ENCODE peak calls at places on chromosomes 7 and 10, in four cellular contexts. One of them, this sample, is unnamed.
A peak's percentile ranks its signal among the peaks of the same experiment; 100 is the strongest.

GRCh38 chr10:12540341-12540781 is 191.0 kb downstream of the CAMK1D start:
- DNase-seq in effector memory CD4-positive, alpha-beta T cell: no peak
- DNase-seq in tibial nerve: no peak
- DNase-seq in Panc1: no peak
- DNase-seq in this sample: no peak

GRCh38 chr10:79171504-79171903 is 102.7 kb downstream of the ZMIZ1 start:
- DNase-seq in effector memory CD4-positive, alpha-beta T cell: no peak
- DNase-seq in tibial nerve: no peak
- DNase-seq in Panc1: no peak
- DNase-seq in this sample: no peak

GRCh38 chr10:35574924-35575352 is 30.2 kb upstream of the GJD4 start:
- DNase-seq in effector memory CD4-positive, alpha-beta T cell: no peak
- DNase-seq in tibial nerve: no peak
- DNase-seq in Panc1: no peak
- DNase-seq in this sample: no peak

GRCh38 chr7:87395442-87396020 is 50.1 kb downstream of the CROT start:
- DNase-seq in effector memory CD4-positive, alpha-beta T cell: no peak
- DNase-seq in tibial nerve: no peak
- DNase-seq in Panc1: no peak
- DNase-seq in this sample: no peak

GRCh38 chr10:36253731-36254130 is 611.6 kb upstream of the FZD8 start:
- DNase-seq in effector memory CD4-positive, alpha-beta T cell: no peak
- DNase-seq in tibial nerve: no peak
- DNase-seq in Panc1: no peak
- DNase-seq in this sample: no peak

GRCh38 chr7:95302976-95303375 is 21.4 kb downstream of the PON1 start:
- DNase-seq in effector memory CD4-positive, alpha-beta T cell: no peak
- DNase-seq in tibial nerve: no peak
- DNase-seq in Panc1: no peak
- DNase-seq in this sample: no peak

GRCh38 chr10:88989824-88990527 is 622 bp upstream of the FAS start:
- DNase-seq in effector memory CD4-positive, alpha-beta T cell: no peak
- DNase-seq in tibial nerve: no peak
- DNase-seq in Panc1: no peak
- DNase-seq in this sample: no peak

GRCh38 chr7:186516-187113 is 5.8 kb upstream of the FAM20C start:
- DNase-seq in effector memory CD4-positive, alpha-beta T cell: no peak
- DNase-seq in tibial nerve: no peak
- DNase-seq in Panc1: no peak
- DNase-seq in this sample: no peak

GRCh38 chr10:110353244-110354119 is 48.8 kb upstream of the SMNDC1 start:
- DNase-seq in effector memory CD4-positive, alpha-beta T cell: peak; percentile 23
- DNase-seq in tibial nerve: no peak
- DNase-seq in Panc1: peak; percentile 95
- DNase-seq in this sample: peak; percentile 49

GRCh38 chr7:116970148-116970910 is 17.0 kb downstream of the ST7 start:
- DNase-seq in effector memory CD4-positive, alpha-beta T cell: no peak
- DNase-seq in tibial nerve: no peak
- DNase-seq in Panc1: no peak
- DNase-seq in this sample: no peak

GRCh38 chr7:71283802-71284201 is 151.9 kb downstream of the GALNT17 start:
- DNase-seq in effector memory CD4-positive, alpha-beta T cell: no peak
- DNase-seq in tibial nerve: no peak
- DNase-seq in Panc1: no peak
- DNase-seq in this sample: no peak
- H3K27ac ChIP-seq in effector memory CD4-positive, alpha-beta T cell: no peak overlapping the region
- H3K27ac ChIP-seq in tibial nerve: no peak overlapping the region
- H3K27ac ChIP-seq in Panc1: no peak overlapping the region
- H3K27ac ChIP-seq in this sample: no peak overlapping the region

DNA sequence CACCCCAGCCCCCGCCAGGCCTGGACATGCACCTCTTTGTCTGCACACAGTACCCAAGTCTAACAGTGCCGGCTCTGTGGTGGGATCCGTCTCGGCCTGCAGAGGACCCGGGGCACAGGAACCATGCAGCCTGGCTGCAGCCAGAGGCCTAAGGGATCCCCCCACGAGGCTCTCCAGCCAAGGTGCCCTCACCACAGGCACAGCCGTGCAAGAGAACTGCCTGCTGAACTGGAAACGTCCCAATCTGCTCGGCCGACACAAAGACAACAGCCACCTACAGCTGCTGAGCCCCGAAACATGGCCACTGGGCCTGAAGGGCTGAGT is 75.2 kb downstream of the DIP2C start:
- DNase-seq in effector memory CD4-positive, alpha-beta T cell: no peak
- DNase-seq in tibial nerve: no peak
- DNase-seq in Panc1: no peak
- DNase-seq in this sample: no peak
- H3K27ac ChIP-seq in effector memory CD4-positive, alpha-beta T cell: no peak overlapping the region
- H3K27ac ChIP-seq in tibial nerve: peak overlapping the region; percentile 59
- H3K27ac ChIP-seq in Panc1: no peak overlapping the region
- H3K27ac ChIP-seq in this sample: peak overlapping the region; percentile 68

DNA sequence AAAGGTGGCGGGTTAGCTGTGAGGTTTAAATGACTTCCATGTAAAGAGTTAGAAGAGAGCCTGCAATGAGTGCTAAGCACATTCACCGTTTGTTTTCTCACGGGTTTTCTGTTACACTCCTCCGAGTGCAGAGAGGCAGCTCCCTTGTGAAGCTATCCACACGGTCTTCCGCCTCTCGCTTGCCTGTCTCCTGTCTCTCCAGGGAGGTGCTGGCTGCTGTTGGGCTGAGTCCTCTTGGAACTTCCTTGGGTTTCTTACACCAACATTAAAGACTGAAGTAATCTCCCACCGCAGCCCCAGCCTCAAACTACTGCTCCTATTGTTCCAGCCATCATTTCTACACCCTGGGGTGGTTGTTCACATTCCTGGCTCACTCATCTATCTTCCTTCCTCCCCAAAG is 14.3 kb downstream of the ESYT2 start:
- DNase-seq in effector memory CD4-positive, alpha-beta T cell: no peak
- DNase-seq in tibial nerve: no peak
- DNase-seq in Panc1: no peak
- DNase-seq in this sample: no peak
- H3K27ac ChIP-seq in effector memory CD4-positive, alpha-beta T cell: peak overlapping the region; percentile 96
- H3K27ac ChIP-seq in tibial nerve: peak overlapping the region; percentile 10
- H3K27ac ChIP-seq in Panc1: peak overlapping the region; percentile 99
- H3K27ac ChIP-seq in this sample: peak overlapping the region; percentile 96

GRCh38 chr10:60735244-60735643 is 43.0 kb upstream of the CDK1 start:
- DNase-seq in effector memory CD4-positive, alpha-beta T cell: no peak
- DNase-seq in tibial nerve: no peak
- DNase-seq in Panc1: no peak
- DNase-seq in this sample: peak; percentile 56

GRCh38 chr10:60732240-60733188 is 45.8 kb upstream of the CDK1 start:
- DNase-seq in effector memory CD4-positive, alpha-beta T cell: peak; percentile 33
- DNase-seq in tibial nerve: no peak
- DNase-seq in Panc1: no peak
- DNase-seq in this sample: no peak

GRCh38 chr10:60734226-60734625 is 44.1 kb upstream of the CDK1 start:
- DNase-seq in effector memory CD4-positive, alpha-beta T cell: no peak
- DNase-seq in tibial nerve: no peak
- DNase-seq in Panc1: no peak
- DNase-seq in this sample: no peak

GRCh38 chr10:60733189-60733815 is 45.0 kb upstream of the CDK1 start:
- DNase-seq in effector memory CD4-positive, alpha-beta T cell: peak; percentile 24
- DNase-seq in tibial nerve: no peak
- DNase-seq in Panc1: no peak
- DNase-seq in this sample: peak; percentile 44

GRCh38 chr10:60733826-60734225 is 44.5 kb upstream of the CDK1 start:
- DNase-seq in effector memory CD4-positive, alpha-beta T cell: no peak
- DNase-seq in tibial nerve: no peak
- DNase-seq in Panc1: no peak
- DNase-seq in this sample: no peak
- H3K27ac ChIP-seq in effector memory CD4-positive, alpha-beta T cell: peak overlapping the region; percentile 92
- H3K27ac ChIP-seq in tibial nerve: no peak overlapping the region
- H3K27ac ChIP-seq in Panc1: no peak overlapping the region
- H3K27ac ChIP-seq in this sample: peak overlapping the region; percentile 90

DNA sequence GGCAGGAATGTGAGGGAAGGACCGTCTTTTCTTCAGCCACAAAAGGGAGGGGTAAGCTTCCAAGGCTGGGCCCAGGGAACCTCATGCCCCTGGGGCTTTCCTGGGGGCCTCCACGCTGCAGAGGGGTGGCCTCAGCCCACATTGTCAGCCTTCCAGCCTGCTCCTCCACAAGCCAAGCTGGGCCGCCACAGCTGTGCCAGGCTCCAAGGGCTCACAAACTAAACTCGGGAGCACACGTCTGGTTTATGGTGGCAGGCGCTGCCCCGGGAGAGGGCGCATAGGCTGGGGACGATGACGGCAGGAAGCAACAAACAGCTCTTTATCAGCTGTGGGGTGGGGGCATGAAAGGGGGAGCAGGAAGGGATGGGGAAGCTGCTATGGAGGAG is 6.3 kb upstream of the CDH23 start:
- DNase-seq in effector memory CD4-positive, alpha-beta T cell: no peak
- DNase-seq in tibial nerve: no peak
- DNase-seq in Panc1: no peak
- DNase-seq in this sample: no peak
- H3K27ac ChIP-seq in effector memory CD4-positive, alpha-beta T cell: no peak overlapping the region
- H3K27ac ChIP-seq in tibial nerve: no peak overlapping the region
- H3K27ac ChIP-seq in Panc1: no peak overlapping the region
- H3K27ac ChIP-seq in this sample: no peak overlapping the region

DNA sequence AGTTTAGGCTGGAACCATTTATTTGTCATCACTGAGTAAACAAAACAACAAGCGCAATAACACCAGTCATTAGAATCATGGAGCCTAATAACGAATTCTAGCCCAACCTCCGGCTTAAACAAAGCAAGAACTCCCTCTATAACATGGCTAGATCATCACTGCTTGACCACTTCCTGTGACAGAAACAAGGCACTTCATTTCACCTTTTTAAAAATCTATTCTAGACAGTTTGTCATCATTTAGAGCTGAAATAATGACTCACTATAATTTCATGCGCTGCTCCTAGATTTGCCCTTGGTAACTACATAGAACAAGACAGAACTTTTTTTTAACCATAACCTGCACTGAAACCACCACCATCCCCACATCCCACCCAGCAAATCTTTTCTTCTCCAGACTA is 81.3 kb downstream of the OSBPL3 start:
- DNase-seq in effector memory CD4-positive, alpha-beta T cell: no peak
- DNase-seq in tibial nerve: no peak
- DNase-seq in Panc1: no peak
- DNase-seq in this sample: no peak
- H3K27ac ChIP-seq in effector memory CD4-positive, alpha-beta T cell: no peak overlapping the region
- H3K27ac ChIP-seq in tibial nerve: no peak overlapping the region
- H3K27ac ChIP-seq in Panc1: no peak overlapping the region
- H3K27ac ChIP-seq in this sample: no peak overlapping the region

GRCh38 chr10:116212756-116213155 is 60.2 kb downstream of the GFRA1 start:
- DNase-seq in effector memory CD4-positive, alpha-beta T cell: no peak
- DNase-seq in tibial nerve: no peak
- DNase-seq in Panc1: no peak
- DNase-seq in this sample: no peak
- H3K27ac ChIP-seq in effector memory CD4-positive, alpha-beta T cell: no peak overlapping the region
- H3K27ac ChIP-seq in tibial nerve: no peak overlapping the region
- H3K27ac ChIP-seq in Panc1: no peak overlapping the region
- H3K27ac ChIP-seq in this sample: no peak overlapping the region

DNA sequence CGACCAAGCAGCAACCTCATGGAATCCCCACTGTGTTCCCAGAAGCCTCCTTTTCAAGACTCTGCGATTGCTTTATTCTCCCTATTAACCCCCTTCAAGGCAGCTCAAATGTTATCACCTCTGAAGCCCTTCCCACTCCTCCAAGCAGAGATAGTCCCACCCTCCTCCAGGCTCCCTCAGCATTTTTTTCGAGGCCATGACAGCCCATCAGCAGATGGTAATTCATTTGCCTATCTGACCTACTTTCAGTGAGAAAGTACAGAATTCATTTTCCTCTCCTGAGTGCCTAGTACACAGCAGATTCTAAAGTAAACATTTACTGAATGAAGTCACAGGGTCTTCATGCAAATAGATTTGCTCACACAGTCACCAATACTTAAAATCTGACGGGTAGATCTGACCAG is 47.8 kb downstream of the HERPUD2 start:
- DNase-seq in effector memory CD4-positive, alpha-beta T cell: no peak
- DNase-seq in tibial nerve: no peak
- DNase-seq in Panc1: no peak
- DNase-seq in this sample: no peak
- H3K27ac ChIP-seq in effector memory CD4-positive, alpha-beta T cell: no peak overlapping the region
- H3K27ac ChIP-seq in tibial nerve: no peak overlapping the region
- H3K27ac ChIP-seq in Panc1: no peak overlapping the region
- H3K27ac ChIP-seq in this sample: no peak overlapping the region